ENCODE peak calls at places on chromosomes 12 and 14, in eight cellular contexts. L, A, Z, O, F, G, M and E are unnamed samples.

GRCh38 chr12:80807640-80808288 is 91.1 kb downstream of the MYF5 start:
- DNase-seq in F (no peak), G (no peak), A (no peak), L (no peak), M (no peak), Z (no peak), O (no peak), E (no peak)

GRCh38 chr12:111635524-111635923 is 36.4 kb upstream of the ATXN2 start:
- DNase-seq in O (no peak), A (peak), G (no peak), M (no peak), F (no peak), L (no peak), Z (no peak), E (no peak)

GRCh38 chr14:96424104-96424989 is 32.4 kb downstream of the AK7 start:
- DNase-seq in L (peak), M (no peak), O (no peak), G (peak), A (peak), F (peak), Z (no peak), E (peak)

GRCh38 chr14:95645016-95645996 is 40.9 kb upstream of the TCL1B start:
- DNase-seq in A (no peak), G (no peak), L (no peak), F (no peak), O (no peak), M (no peak), Z (no peak), E (no peak)

GRCh38 chr12:115149685-115150378 is 465.9 kb upstream of the TBX3 start:
- DNase-seq in M (no peak), G (peak), A (peak), L (peak), F (peak), O (no peak), Z (no peak), E (peak)

GRCh38 chr12:132475304-132476037 is 14.5 kb upstream of the FBRSL1 start:
- DNase-seq in G (no peak), M (no peak), F (no peak), L (no peak), O (peak), Z (no peak), A (no peak), E (no peak)

GRCh38 chr12:75389706-75390105 is 1.2 kb upstream of the GLIPR1L2 start:
- DNase-seq in M (no peak), O (no peak), L (no peak), G (no peak), F (no peak), Z (no peak), A (peak), E (no peak)

GRCh38 chr14:93683241-93683640 is 105.0 kb downstream of the PRIMA1 start:
- DNase-seq in F (no peak), Z (no peak), M (no peak), O (no peak), G (no peak), L (no peak), A (no peak), E (peak)

GRCh38 chr14:100649173-100649519 is 61.9 kb upstream of the BEGAIN start:
- DNase-seq in L (no peak), O (no peak), F (no peak), M (no peak), Z (no peak), G (peak), A (peak), E (no peak)

GRCh38 chr14:55382483-55382882 is 29.1 kb downstream of the ATG14 start:
- DNase-seq in M (no peak), F (no peak), L (no peak), G (no peak), Z (no peak), A (no peak), O (no peak), E (no peak)

GRCh38 chr12:120751389-120751788 is 25.8 kb downstream of the ACADS start:
- DNase-seq in F (no peak), Z (no peak), G (no peak), O (no peak), M (no peak), L (no peak), A (no peak), E (no peak)

GRCh38 chr12:46332260-46332659 is 40.3 kb downstream of the SLC38A2 start:
- DNase-seq in G (peak), M (no peak), A (peak), Z (no peak), L (no peak), O (no peak), F (no peak), E (peak)

GRCh38 chr12:132622437-132623071 is 4.0 kb downstream of the P2RX2 start:
- DNase-seq in G (peak), F (no peak), L (no peak), M (no peak), O (peak), A (peak), Z (no peak), E (peak)

GRCh38 chr14:20812576-20812975 is 9.9 kb upstream of the RNASE1 start:
- DNase-seq in A (no peak), M (no peak), O (no peak), Z (no peak), L (no peak), G (no peak), F (no peak), E (no peak)

GRCh38 chr14:104181761-104182530 is 43.6 kb downstream of the KIF26A start:
- DNase-seq in F (no peak), O (no peak), Z (no peak), M (no peak), L (peak), A (no peak), G (no peak), E (no peak)

GRCh38 chr12:42130670-42131402 is 13.8 kb downstream of the GXYLT1 start:
- DNase-seq in M (peak), Z (peak), F (no peak), A (peak), L (no peak), G (peak), O (peak), E (peak)

GRCh38 chr12:8035440-8036010 is 3.0 kb downstream of the FOXJ2 start:
- DNase-seq in G (no peak), Z (no peak), L (no peak), O (no peak), M (no peak), A (no peak), F (no peak), E (no peak)

GRCh38 chr12:8033153-8034044 is 883 bp downstream of the FOXJ2 start:
- DNase-seq in F (no peak), O (peak), A (peak), G (peak), M (peak), L (no peak), Z (peak), E (peak)

GRCh38 chr12:8036366-8036765 is 3.9 kb downstream of the FOXJ2 start:
- DNase-seq in O (peak), M (no peak), G (no peak), L (no peak), A (no peak), F (no peak), Z (no peak), E (no peak)

GRCh38 chr12:8032242-8033152 is at the start of gene FOXJ2:
- DNase-seq in A (peak), O (peak), G (peak), Z (peak), M (peak), F (no peak), L (no peak), E (peak)

DNA sequence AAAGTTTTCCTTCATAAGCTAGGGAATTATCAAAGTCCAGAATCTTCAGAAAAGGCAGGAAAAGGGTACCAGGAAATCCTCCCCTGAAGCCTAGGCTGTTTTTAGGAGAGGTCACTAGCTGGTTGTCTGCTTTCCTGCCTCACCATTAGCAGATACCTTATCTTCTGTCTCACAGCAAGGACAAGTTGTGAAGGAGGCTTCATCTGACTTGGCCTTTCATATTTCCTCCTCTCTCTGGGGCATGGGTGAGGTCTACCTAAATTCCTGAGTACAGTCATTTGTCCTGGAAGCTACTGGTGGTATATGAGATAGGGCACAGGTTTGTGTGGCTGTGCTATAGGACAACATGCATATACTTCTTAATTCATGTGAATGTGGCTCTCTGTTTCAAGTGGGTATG is 2.3 kb downstream of the FOXJ2 start:
- DNase-seq in Z (no peak), A (no peak), G (no peak), F (no peak), M (no peak), L (no peak), O (no peak), E (no peak)
- H3K4me3 ChIP-seq in Z (peak), A (peak), G (peak), F (peak), M (no peak), L (no peak), O (peak), E (no peak)

DNA sequence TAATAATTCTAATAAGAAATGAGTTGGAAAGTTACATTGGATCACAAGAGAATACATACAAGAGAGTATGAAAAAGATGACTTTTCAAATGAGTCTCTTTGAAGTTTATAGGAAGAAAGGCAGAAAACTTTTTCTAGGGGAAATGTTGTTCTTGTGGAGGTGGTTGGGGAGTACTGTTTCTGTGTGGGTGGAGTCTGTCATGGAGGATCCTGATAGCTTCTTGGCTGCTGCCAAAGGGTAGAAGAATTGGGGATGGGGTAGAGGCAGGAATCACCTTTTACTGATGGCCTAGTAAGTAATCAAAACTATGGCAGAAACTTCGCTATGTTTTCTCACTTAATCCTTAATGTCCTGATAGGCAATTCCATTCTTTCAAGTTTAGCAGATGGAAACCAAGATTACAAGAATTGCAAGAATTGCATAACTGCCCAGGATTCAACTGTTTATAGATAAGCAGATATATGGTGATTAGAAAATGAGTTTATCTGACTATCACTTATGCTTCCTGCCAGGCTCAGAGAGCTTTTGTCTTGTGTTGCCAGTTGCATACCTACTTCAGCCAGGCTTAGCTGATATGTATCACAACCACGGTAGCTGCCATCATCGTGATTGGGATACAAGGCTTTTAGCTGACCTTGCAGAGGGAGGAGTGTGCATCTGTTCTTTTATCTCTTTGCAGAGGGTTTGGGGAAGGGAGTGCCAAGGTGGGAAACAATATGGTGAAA is 463.9 kb downstream of the TMTC2 start:
- DNase-seq in M (no peak), G (no peak), F (no peak), A (no peak), O (no peak), Z (no peak), L (no peak), E (no peak)
- TF ChIP-seq CTCF in M (no peak), G (no peak), F (no peak), A (no peak), O (no peak), Z (no peak), L (no peak), E (no peak)

GRCh38 chr12:128876559-128876958 is 23.3 kb downstream of the GLT1D1 start:
- DNase-seq in L (no peak), O (no peak), G (no peak), A (no peak), F (no peak), M (no peak), Z (no peak), E (no peak)

GRCh38 chr12:128872303-128872702 is 19.0 kb downstream of the GLT1D1 start:
- DNase-seq in A (no peak), G (no peak), L (no peak), Z (no peak), F (no peak), M (no peak), O (no peak), E (no peak)

GRCh38 chr12:128867466-128867865 is 14.2 kb downstream of the GLT1D1 start:
- DNase-seq in G (no peak), M (no peak), F (no peak), A (no peak), O (no peak), L (no peak), Z (no peak), E (no peak)

GRCh38 chr12:128871516-128871892 is 18.2 kb downstream of the GLT1D1 start:
- DNase-seq in L (no peak), G (no peak), F (no peak), O (no peak), Z (no peak), M (no peak), A (no peak), E (no peak)
- H3K4me3 ChIP-seq in L (no peak), G (no peak), F (no peak), O (no peak), Z (no peak), M (no peak), A (no peak), E (no peak)

GRCh38 chr12:76688001-76688400 is 75.9 kb upstream of the ZDHHC17 start:
- DNase-seq in F (no peak), A (peak), O (no peak), G (no peak), L (no peak), M (no peak), Z (no peak), E (peak)

GRCh38 chr12:76694369-76694768 is 69.5 kb upstream of the ZDHHC17 start:
- DNase-seq in L (no peak), Z (no peak), F (no peak), A (no peak), M (no peak), G (no peak), O (peak), E (no peak)

GRCh38 chr12:76685246-76685678 is 78.7 kb upstream of the ZDHHC17 start:
- DNase-seq in Z (no peak), M (no peak), O (no peak), F (no peak), A (peak), L (no peak), G (no peak), E (peak)

GRCh38 chr12:76690916-76691700 is 72.8 kb upstream of the ZDHHC17 start:
- DNase-seq in A (peak), G (no peak), F (no peak), M (no peak), O (no peak), Z (no peak), L (no peak), E (peak)

GRCh38 chr12:76688627-76689026 is 75.3 kb upstream of the ZDHHC17 start:
- DNase-seq in G (no peak), Z (no peak), M (no peak), A (no peak), L (no peak), O (no peak), F (no peak), E (no peak)
- TF ChIP-seq CTCF in G (peak), Z (no peak), M (no peak), A (peak), L (peak), O (no peak), F (peak), E (no peak)

DNA sequence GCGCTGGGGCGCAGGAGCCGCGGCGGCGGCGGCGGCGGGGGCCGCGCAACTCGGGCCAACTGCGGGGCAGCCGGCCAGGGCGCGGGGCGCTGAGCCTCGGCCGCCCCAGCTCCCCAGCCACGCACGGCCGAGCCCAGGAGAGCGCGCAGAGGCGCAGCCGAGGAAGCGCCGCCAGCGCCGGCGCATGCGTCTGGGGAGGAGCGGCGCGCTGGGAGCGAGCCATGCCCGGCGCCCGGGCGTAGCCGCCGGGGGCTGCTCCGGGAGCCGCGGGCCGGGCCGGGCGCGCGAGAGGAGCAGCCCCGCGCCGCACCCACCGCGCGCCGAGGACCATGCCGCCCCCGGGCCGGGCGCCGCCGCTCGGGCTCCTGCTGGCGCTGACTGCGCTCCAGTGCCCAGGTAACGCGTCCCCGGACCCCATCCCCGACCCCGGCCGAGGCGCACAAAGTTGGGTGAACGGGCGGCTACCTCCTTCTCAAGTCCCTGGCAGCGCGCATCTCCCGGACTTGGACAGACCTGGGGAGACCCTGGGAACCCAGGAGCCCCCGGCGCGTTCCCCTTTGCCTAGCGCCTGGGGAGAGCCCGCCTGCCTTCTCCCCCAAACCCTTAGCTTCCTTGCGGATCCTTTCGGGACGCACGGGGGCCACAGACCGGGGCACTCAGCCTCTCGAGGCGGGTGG is 121.4 kb downstream of the AACS start:
- DNase-seq in F (no peak), G (peak), Z (no peak), A (no peak), O (no peak), L (no peak), M (no peak), E (peak)
- H3K4me3 ChIP-seq in F (peak), G (peak), Z (peak), A (peak), O (peak), L (peak), M (no peak), E (peak)

GRCh38 chr12:43347026-43347425 is 205.0 kb downstream of the ADAMTS20 start:
- DNase-seq in O (no peak), F (no peak), G (no peak), Z (no peak), A (no peak), L (no peak), M (no peak), E (no peak)

GRCh38 chr12:43348221-43348620 is 203.8 kb downstream of the ADAMTS20 start:
- DNase-seq in M (no peak), G (no peak), F (no peak), O (no peak), L (no peak), Z (no peak), A (peak), E (no peak)

GRCh38 chr12:43345023-43345422 is 207.0 kb downstream of the ADAMTS20 start:
- DNase-seq in L (no peak), F (no peak), M (no peak), G (no peak), Z (no peak), O (no peak), A (no peak), E (no peak)

GRCh38 chr12:43352001-43352400 is 200.0 kb downstream of the ADAMTS20 start:
- DNase-seq in L (no peak), O (no peak), Z (no peak), F (no peak), A (no peak), M (no peak), G (no peak), E (no peak)

DNA sequence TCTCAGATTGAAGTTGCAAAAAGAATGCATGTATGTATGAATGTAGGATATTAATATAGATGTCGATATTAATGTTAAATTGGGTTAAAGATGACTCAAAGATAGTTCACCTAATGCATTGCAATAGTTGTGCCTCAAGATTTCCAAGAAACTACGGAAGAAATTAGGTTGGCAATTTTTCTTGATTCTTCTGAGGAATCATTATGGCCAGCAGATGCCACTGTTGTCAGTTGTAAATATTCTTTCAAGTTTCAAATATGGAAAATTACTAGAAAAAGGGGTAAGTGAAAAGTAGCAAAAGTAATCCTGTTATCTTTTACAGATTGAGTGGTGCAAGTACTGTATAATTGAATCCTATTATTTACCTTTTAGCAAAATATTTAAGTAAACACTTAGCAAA is 202.1 kb downstream of the ADAMTS20 start:
- DNase-seq in G (no peak), L (no peak), A (no peak), M (no peak), F (no peak), O (no peak), Z (no peak), E (peak)
- TF ChIP-seq CTCF in G (peak), L (peak), A (no peak), M (no peak), F (peak), O (no peak), Z (no peak), E (no peak)

DNA sequence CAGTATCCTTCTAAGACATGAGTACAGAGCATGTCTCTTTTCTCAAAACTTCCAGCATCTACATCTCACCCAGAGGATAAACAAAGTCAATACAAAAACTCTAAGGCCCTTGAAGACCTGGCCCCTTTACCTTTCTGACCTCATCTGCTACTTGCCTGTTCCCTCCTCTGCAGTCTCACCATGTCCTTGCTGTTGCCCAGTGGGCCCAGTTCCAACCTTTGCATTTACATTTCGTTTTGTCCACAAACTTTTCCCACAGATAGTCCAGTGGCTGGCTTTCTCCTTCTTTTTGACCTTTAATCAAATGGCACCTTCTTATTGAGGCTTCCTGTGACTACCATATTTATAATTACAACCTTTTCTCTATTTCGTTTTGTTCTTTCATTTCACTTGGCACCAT is 1.6 kb downstream of the IRAK4 start:
- DNase-seq in O (no peak), A (no peak), G (no peak), Z (no peak), F (no peak), M (no peak), L (no peak), E (no peak)
- H3K4me3 ChIP-seq in O (no peak), A (no peak), G (no peak), Z (peak), F (no peak), M (no peak), L (no peak), E (no peak)